ENCODE peak calls at places on chromosome 19, in four cellular contexts. One of them, this sample, is unnamed.

GRCh38 chr19:14519860-14520407 is 1.7 kb upstream of the DNAJB1 start:
- DNase-seq in fibroblast of mammary gland: peak; percentile 60
- DNase-seq in AG09309: no peak
- DNase-seq in ELF-1: peak; percentile 36
- DNase-seq in this sample: no peak

GRCh38 chr19:13102666-13103584 is at the start of gene LYL1:
- DNase-seq in fibroblast of mammary gland: no peak
- DNase-seq in AG09309: no peak
- DNase-seq in ELF-1: peak; percentile 85
- DNase-seq in this sample: peak; percentile 89

GRCh38 chr19:44499559-44499958 is 763 bp downstream of the ZNF180 start:
- DNase-seq in fibroblast of mammary gland: no peak
- DNase-seq in AG09309: no peak
- DNase-seq in ELF-1: no peak
- DNase-seq in this sample: no peak

GRCh38 chr19:1811472-1811894 is 593 bp downstream of the ATP8B3 start:
- DNase-seq in fibroblast of mammary gland: peak; percentile 72
- DNase-seq in AG09309: no peak
- DNase-seq in ELF-1: no peak
- DNase-seq in this sample: peak; percentile 41

GRCh38 chr19:4233282-4233853 is 4.0 kb downstream of the EBI3 start:
- DNase-seq in fibroblast of mammary gland: peak; percentile 25
- DNase-seq in AG09309: no peak
- DNase-seq in ELF-1: peak; percentile 77
- DNase-seq in this sample: peak; percentile 61

GRCh38 chr19:58181902-58182576 is 822 bp upstream of the ZNF274 start:
- DNase-seq in fibroblast of mammary gland: peak; percentile 49
- DNase-seq in AG09309: no peak
- DNase-seq in ELF-1: peak; percentile 79
- DNase-seq in this sample: peak; percentile 73

GRCh38 chr19:40223135-40223822 is 3.2 kb downstream of the CCNP start:
- DNase-seq in fibroblast of mammary gland: no peak
- DNase-seq in AG09309: no peak
- DNase-seq in ELF-1: peak; percentile 97
- DNase-seq in this sample: peak; percentile 58

GRCh38 chr19:17101686-17102628 is 26.4 kb downstream of the MYO9B start:
- DNase-seq in fibroblast of mammary gland: no peak
- DNase-seq in AG09309: no peak
- DNase-seq in ELF-1: no peak
- DNase-seq in this sample: no peak

GRCh38 chr19:23255700-23256099 is 5.5 kb upstream of the ZNF724 start:
- DNase-seq in fibroblast of mammary gland: no peak
- DNase-seq in AG09309: no peak
- DNase-seq in ELF-1: no peak
- DNase-seq in this sample: no peak

GRCh38 chr19:459724-460511 is 915 bp downstream of the SHC2 start:
- DNase-seq in fibroblast of mammary gland: no peak
- DNase-seq in AG09309: no peak
- DNase-seq in ELF-1: peak; percentile 48
- DNase-seq in this sample: peak; percentile 37

GRCh38 chr19:18021121-18021755 is 13.3 kb downstream of the ARRDC2 start:
- DNase-seq in fibroblast of mammary gland: peak; percentile 80
- DNase-seq in AG09309: peak; percentile 51
- DNase-seq in ELF-1: no peak
- DNase-seq in this sample: no peak

GRCh38 chr19:17423429-17424208 is 3.8 kb downstream of the MVB12A start:
- DNase-seq in fibroblast of mammary gland: no peak
- DNase-seq in AG09309: no peak
- DNase-seq in ELF-1: no peak
- DNase-seq in this sample: no peak

GRCh38 chr19:49875801-49876421 is 1.2 kb downstream of the AKT1S1 start:
- DNase-seq in fibroblast of mammary gland: no peak
- DNase-seq in AG09309: no peak
- DNase-seq in ELF-1: peak; percentile 69
- DNase-seq in this sample: peak; percentile 67

GRCh38 chr19:4732680-4733114 is 9.1 kb upstream of the DPP9 start:
- DNase-seq in fibroblast of mammary gland: peak; percentile 62
- DNase-seq in AG09309: no peak
- DNase-seq in ELF-1: peak; percentile 76
- DNase-seq in this sample: peak; percentile 86

GRCh38 chr19:2332341-2333026 is 4.0 kb downstream of the SPPL2B start:
- DNase-seq in fibroblast of mammary gland: no peak
- DNase-seq in AG09309: no peak
- DNase-seq in ELF-1: no peak
- DNase-seq in this sample: no peak

GRCh38 chr19:55255618-55256423 is 3.0 kb downstream of the PPP6R1 start:
- DNase-seq in fibroblast of mammary gland: peak; percentile 81
- DNase-seq in AG09309: no peak
- DNase-seq in ELF-1: no peak
- DNase-seq in this sample: no peak

GRCh38 chr19:54357381-54357780 is 7.3 kb downstream of the LAIR1 start:
- DNase-seq in fibroblast of mammary gland: no peak
- DNase-seq in AG09309: no peak
- DNase-seq in ELF-1: peak; percentile 20
- DNase-seq in this sample: peak; percentile 7

GRCh38 chr19:2529473-2529918 is 53.6 kb downstream of the GADD45B start:
- DNase-seq in fibroblast of mammary gland: peak; percentile 100
- DNase-seq in AG09309: peak; percentile 81
- DNase-seq in ELF-1: peak; percentile 68
- DNase-seq in this sample: peak; percentile 77

GRCh38 chr19:53504903-53505302 is 33.0 kb upstream of the ZNF331 start:
- DNase-seq in fibroblast of mammary gland: peak; percentile 27
- DNase-seq in AG09309: no peak
- DNase-seq in ELF-1: no peak
- DNase-seq in this sample: no peak